ENCODE peak calls at places on chromosomes 12 and 14, in eight cellular contexts. R, W, G, U, S, L, N and I are unnamed samples.
A peak's percentile ranks its signal among the peaks of the same experiment; 100 is the strongest.

GRCh38 chr12:153080-153746 is 60.7 kb downstream of the SLC6A12 start:
- DNase-seq in R (peak; percentile 63), W (peak; percentile 75), G (peak; percentile 79), U (peak; percentile 86), S (peak; percentile 98), L (peak; percentile 70), N (peak; percentile 78), I (no peak)

GRCh38 chr14:89551432-89551831 is 134.4 kb upstream of the FOXN3 start:
- DNase-seq in R (no peak), W (no peak), G (no peak), U (no peak), S (no peak), L (no peak), N (no peak), I (no peak)

GRCh38 chr12:117064596-117064995 is 34.6 kb downstream of the TESC start:
- DNase-seq in R (no peak), W (no peak), G (no peak), U (no peak), S (no peak), L (no peak), N (peak; percentile 95), I (no peak)

GRCh38 chr14:21987937-21988336 is 314.3 kb upstream of the OR4E1 start:
- DNase-seq in R (peak; percentile 75), W (peak; percentile 68), G (no peak), U (peak; percentile 44), S (peak; percentile 68), L (no peak), N (peak; percentile 50), I (no peak)

GRCh38 chr12:43332977-43333649 is 218.9 kb downstream of the ADAMTS20 start:
- DNase-seq in R (peak; percentile 37), W (no peak), G (no peak), U (no peak), S (no peak), L (no peak), N (no peak), I (no peak)

GRCh38 chr12:95763809-95764253 is 26.7 kb downstream of the NTN4 start:
- DNase-seq in R (peak; percentile 96), W (peak; percentile 48), G (no peak), U (no peak), S (no peak), L (no peak), N (peak; percentile 28), I (no peak)

GRCh38 chr12:25438638-25439037 is 114.4 kb downstream of the LMNTD1 start:
- DNase-seq in R (no peak), W (no peak), G (no peak), U (no peak), S (no peak), L (no peak), N (no peak), I (no peak)

GRCh38 chr14:91439345-91439744 is 21.7 kb upstream of the CCDC88C start:
- DNase-seq in R (no peak), W (no peak), G (no peak), U (no peak), S (no peak), L (no peak), N (no peak), I (no peak)

GRCh38 chr12:3533703-3534386 is 42.8 kb downstream of the PRMT8 start:
- DNase-seq in R (peak; percentile 13), W (no peak), G (no peak), U (no peak), S (peak; percentile 60), L (no peak), N (no peak), I (no peak)

GRCh38 chr12:54526800-54527630 is 22.4 kb upstream of the PDE1B start:
- DNase-seq in R (peak; percentile 44), W (peak; percentile 23), G (peak; percentile 30), U (peak; percentile 81), S (peak; percentile 98), L (peak; percentile 65), N (peak; percentile 63), I (no peak)

GRCh38 chr14:39322807-39323206 is 89.1 kb downstream of the MIA2 start:
- DNase-seq in R (no peak), W (no peak), G (no peak), U (no peak), S (no peak), L (no peak), N (no peak), I (no peak)

GRCh38 chr12:1918081-1918874 is at the start of gene CACNA2D4:
- DNase-seq in R (no peak), W (no peak), G (peak; percentile 14), U (no peak), S (peak; percentile 68), L (peak; percentile 28), N (peak; percentile 87), I (no peak)

DNA sequence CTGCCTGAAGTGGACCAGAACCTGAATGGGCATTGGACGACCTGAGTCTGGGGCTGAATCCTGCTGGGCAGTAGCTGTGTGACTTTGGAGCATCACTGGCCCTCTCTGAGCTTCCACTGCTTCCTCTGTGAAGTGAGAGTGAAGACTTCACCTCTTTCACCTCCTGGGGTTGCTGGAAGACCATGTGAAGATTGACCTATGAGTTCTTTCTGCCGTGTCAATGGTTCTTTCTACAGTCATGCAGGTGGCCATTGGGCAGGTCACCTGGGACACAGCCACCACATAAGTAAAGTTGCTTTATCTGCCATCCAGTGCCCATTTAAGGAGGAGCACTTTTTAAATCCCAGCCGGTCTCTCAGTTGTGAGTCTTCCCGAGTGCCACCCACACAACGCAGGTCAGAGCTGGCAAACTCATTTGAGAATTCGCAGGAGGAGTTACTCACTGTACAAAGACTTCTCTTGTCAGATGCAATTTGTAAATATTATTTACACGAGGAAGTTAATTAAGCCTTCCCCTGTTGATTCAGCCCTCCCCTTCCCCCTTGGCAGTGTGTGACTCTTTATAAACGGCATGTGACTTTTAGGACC is 74.8 kb upstream of the TCL1B start:
- DNase-seq in R (no peak), W (no peak), G (no peak), U (no peak), S (no peak), L (no peak), N (no peak), I (peak; percentile 20)
- TF ChIP-seq CTCF in R (no peak), W (no peak), G (no peak), U (no peak), S (no peak), L (no peak), N (no peak), I (no peak)

DNA sequence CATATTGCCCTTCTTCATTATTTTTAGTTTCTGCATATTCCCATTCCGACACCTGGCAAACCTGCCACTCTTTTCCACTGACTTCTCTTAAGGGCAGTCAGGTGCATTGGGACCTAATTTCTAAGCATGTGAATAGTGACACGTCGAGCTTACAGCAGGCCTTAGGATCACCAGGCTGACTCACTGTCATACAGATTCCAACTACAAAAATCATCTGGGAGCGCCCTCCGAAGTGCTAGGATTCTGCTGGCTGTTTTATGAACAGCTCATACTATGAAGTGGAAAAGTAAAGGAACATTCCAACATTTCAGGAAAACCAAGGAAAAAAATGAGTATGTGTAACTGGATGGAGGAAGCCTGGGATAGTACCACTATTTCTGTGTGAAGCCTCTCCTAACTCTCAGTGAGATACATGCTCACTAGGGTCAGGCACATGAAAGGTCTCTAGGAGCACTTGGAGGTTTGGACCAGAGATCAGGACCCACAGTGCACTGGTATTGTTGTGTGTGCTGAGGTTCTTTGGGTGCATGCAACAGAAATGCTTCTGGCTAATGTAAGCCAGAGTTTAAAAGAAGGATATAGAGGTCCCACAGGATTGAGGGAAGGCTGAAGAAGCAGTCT is 257.4 kb downstream of the ZFP36L1 start:
- DNase-seq in R (peak; percentile 92), W (no peak), G (no peak), U (no peak), S (no peak), L (no peak), N (no peak), I (no peak)
- TF ChIP-seq CTCF in R (peak; percentile 15), W (no peak), G (no peak), U (no peak), S (no peak), L (no peak), N (no peak), I (no peak)

GRCh38 chr12:100656141-100656540 is 82.7 kb downstream of the GAS2L3 start:
- DNase-seq in R (no peak), W (no peak), G (no peak), U (no peak), S (no peak), L (no peak), N (no peak), I (no peak)

GRCh38 chr12:100652488-100652887 is 79.0 kb downstream of the GAS2L3 start:
- DNase-seq in R (no peak), W (peak; percentile 67), G (no peak), U (no peak), S (no peak), L (no peak), N (no peak), I (no peak)

GRCh38 chr12:100651694-100652093 is 78.2 kb downstream of the GAS2L3 start:
- DNase-seq in R (no peak), W (peak; percentile 15), G (no peak), U (no peak), S (peak; percentile 68), L (no peak), N (no peak), I (no peak)

GRCh38 chr12:100646896-100647295 is 73.4 kb downstream of the GAS2L3 start:
- DNase-seq in R (no peak), W (no peak), G (no peak), U (no peak), S (no peak), L (no peak), N (peak; percentile 18), I (no peak)

GRCh38 chr12:100651108-100651507 is 77.6 kb downstream of the GAS2L3 start:
- DNase-seq in R (no peak), W (no peak), G (no peak), U (no peak), S (no peak), L (no peak), N (no peak), I (no peak)
- TF ChIP-seq CTCF in R (peak; percentile 48), W (peak; percentile 35), G (no peak), U (peak; percentile 44), S (peak; percentile 59), L (no peak), N (peak; percentile 35), I (no peak)

GRCh38 chr12:89960011-89960507 is 251.4 kb upstream of the ATP2B1 start:
- DNase-seq in R (peak; percentile 77), W (no peak), G (peak; percentile 39), U (no peak), S (no peak), L (no peak), N (no peak), I (no peak)

GRCh38 chr12:89959188-89959587 is 250.6 kb upstream of the ATP2B1 start:
- DNase-seq in R (peak; percentile 60), W (no peak), G (no peak), U (no peak), S (no peak), L (no peak), N (no peak), I (no peak)

GRCh38 chr12:89960607-89961394 is 252.2 kb upstream of the ATP2B1 start:
- DNase-seq in R (peak; percentile 89), W (no peak), G (no peak), U (no peak), S (no peak), L (no peak), N (no peak), I (no peak)

GRCh38 chr12:89965993-89966392 is 257.4 kb upstream of the ATP2B1 start:
- DNase-seq in R (no peak), W (no peak), G (no peak), U (no peak), S (no peak), L (no peak), N (no peak), I (no peak)

DNA sequence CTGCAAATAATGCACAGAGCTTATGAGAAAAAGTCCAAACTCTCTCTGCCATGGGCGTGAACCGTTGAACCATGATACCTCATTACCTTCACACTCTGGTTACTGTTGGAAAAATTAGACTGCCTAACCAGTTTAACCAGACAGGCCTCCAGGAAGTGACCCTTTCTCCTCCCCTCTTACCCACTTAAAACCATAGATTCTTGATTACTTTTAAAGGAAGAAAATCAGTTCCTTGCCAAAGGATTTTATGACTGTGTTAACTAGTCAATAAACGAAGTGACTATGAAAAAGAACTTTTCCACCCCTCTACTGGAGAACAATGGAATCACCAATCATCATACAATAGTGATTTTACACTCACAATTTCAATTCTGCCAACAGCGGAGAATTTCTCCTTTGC is 254.0 kb upstream of the ATP2B1 start:
- DNase-seq in R (peak; percentile 87), W (no peak), G (no peak), U (no peak), S (no peak), L (no peak), N (peak; percentile 12), I (no peak)
- TF ChIP-seq CTCF in R (peak; percentile 74), W (no peak), G (no peak), U (peak; percentile 66), S (peak; percentile 49), L (no peak), N (no peak), I (no peak)